ENCODE peak calls at places on chromosomes 5 and 9, in six cellular contexts. H is anterior cingulate cortex; M is A172; X is CD4-positive, alpha-beta T cell; V is T-helper 2 cell; O is neural progenitor cell. G is an unnamed sample.

GRCh38 chr5:139639619-139640431 is 8.3 kb upstream of the CXXC5 start:
- DNase-seq in O (no peak), X (no peak), V (no peak), H (no peak), M (peak; percentile 51), G (no peak)

GRCh38 chr5:173310296-173310769 is 17.9 kb downstream of the STC2 start:
- DNase-seq in M (no peak), O (no peak), V (no peak), H (no peak), X (no peak), G (no peak)

GRCh38 chr9:35267716-35268115 is 105.9 kb downstream of the UNC13B start:
- DNase-seq in O (no peak), X (no peak), V (no peak), M (no peak), H (no peak), G (no peak)

GRCh38 chr9:126869368-126869767 is 8.9 kb downstream of the ZBTB34 start:
- DNase-seq in V (no peak), H (no peak), X (no peak), O (no peak), M (no peak), G (no peak)

GRCh38 chr9:129962376-129962765 is 80.6 kb downstream of the FNBP1 start:
- DNase-seq in X (no peak), V (no peak), M (no peak), O (peak; percentile 8), H (no peak), G (no peak)

GRCh38 chr5:141001854-141002666 is 35.8 kb downstream of the PCDHAC2 start:
- DNase-seq in V (no peak), O (peak; percentile 84), M (peak; percentile 45), H (no peak), X (no peak), G (no peak)

GRCh38 chr9:27483576-27483975 is 40.5 kb upstream of the IFNK start:
- DNase-seq in H (no peak), M (no peak), V (no peak), X (no peak), O (no peak), G (no peak)

GRCh38 chr9:120713257-120714087 is 798 bp downstream of the MEGF9 start:
- DNase-seq in X (no peak), O (peak; percentile 18), H (peak; percentile 25), V (no peak), M (no peak), G (peak; percentile 25)

GRCh38 chr9:126745574-126746411 is 59.0 kb upstream of the ZBTB43 start:
- DNase-seq in M (no peak), V (no peak), H (no peak), X (no peak), O (no peak), G (no peak)

GRCh38 chr5:106269252-106269843 is 1401.4 kb downstream of the EFNA5 start:
- DNase-seq in H (no peak), M (peak; percentile 51), V (no peak), O (peak; percentile 11), X (no peak), G (no peak)

GRCh38 chr5:111932628-111933027 is 175.6 kb upstream of the NREP start:
- DNase-seq in H (no peak), V (no peak), O (no peak), X (no peak), M (no peak), G (no peak)

GRCh38 chr9:134373953-134374300 is 47.7 kb downstream of the RXRA start:
- DNase-seq in X (no peak), O (no peak), V (no peak), H (no peak), M (no peak), G (no peak)

GRCh38 chr9:125649315-125649714 is 57.7 kb downstream of the MAPKAP1 start:
- DNase-seq in H (no peak), X (no peak), V (no peak), O (no peak), M (peak; percentile 97), G (no peak)

GRCh38 chr5:149326611-149327010 is 18.7 kb upstream of the GRPEL2 start:
- DNase-seq in M (no peak), V (no peak), H (no peak), X (no peak), O (no peak), G (no peak)

GRCh38 chr5:10567781-10568321 is 4.0 kb downstream of the ANKRD33B start:
- DNase-seq in V (no peak), M (no peak), O (peak; percentile 36), H (no peak), X (no peak), G (no peak)

GRCh38 chr5:11878846-11879245 is 25.4 kb downstream of the CTNND2 start:
- DNase-seq in O (no peak), V (no peak), H (peak; percentile 38), M (no peak), X (no peak), G (no peak)

GRCh38 chr5:40623480-40624420 is 56.0 kb upstream of the PTGER4 start:
- DNase-seq in O (no peak), V (peak; percentile 25), M (no peak), H (no peak), X (peak; percentile 8), G (peak; percentile 11)

GRCh38 chr9:73176450-73176875 is 24.8 kb downstream of the ANXA1 start:
- DNase-seq in V (no peak), X (no peak), O (no peak), H (no peak), M (peak; percentile 96), G (no peak)

GRCh38 chr9:85118990-85119755 is 449.6 kb downstream of the NTRK2 start:
- DNase-seq in M (no peak), O (no peak), X (no peak), V (no peak), H (no peak), G (no peak)

GRCh38 chr5:150510460-150511263 is 2.7 kb downstream of the NDST1 start:
- DNase-seq in M (no peak), H (no peak), X (no peak), O (no peak), V (no peak), G (no peak)

GRCh38 chr9:93185261-93186150 is 1.6 kb downstream of the WNK2 start:
- DNase-seq in H (no peak), V (no peak), X (no peak), O (no peak), M (no peak), G (no peak)

GRCh38 chr5:178310130-178310865 is 77.7 kb upstream of the PHYKPL start:
- DNase-seq in O (no peak), H (no peak), X (no peak), V (no peak), M (no peak), G (no peak)

GRCh38 chr5:1187234-1187949 is 14.0 kb upstream of the SLC6A19 start:
- DNase-seq in M (no peak), O (no peak), V (no peak), X (no peak), H (no peak), G (no peak)

GRCh38 chr5:139104577-139105271 is 93.4 kb downstream of the SIL1 start:
- DNase-seq in X (no peak), V (no peak), O (no peak), H (peak; percentile 64), M (no peak), G (no peak)

GRCh38 chr5:78554595-78554994 is 94.0 kb downstream of the LHFPL2 start:
- DNase-seq in O (no peak), M (no peak), V (no peak), X (no peak), H (no peak), G (no peak)

GRCh38 chr9:2174321-2174720 is 159.2 kb downstream of the SMARCA2 start:
- DNase-seq in O (no peak), X (no peak), H (no peak), M (no peak), V (no peak), G (no peak)

GRCh38 chr5:138438724-138439536 is at the start of gene REEP2:
- DNase-seq in M (peak; percentile 31), X (peak; percentile 29), O (peak; percentile 96), V (peak; percentile 53), H (peak; percentile 55), G (peak; percentile 57)

GRCh38 chr9:121765021-121765950 is 113.9 kb downstream of the DAB2IP start:
- DNase-seq in H (no peak), O (no peak), V (no peak), M (peak; percentile 75), X (no peak), G (peak; percentile 13)

G was measured in CD8-positive, alpha-beta memory T cell.